ENCODE peak calls at places on chromosomes 6 and 20, in ten cellular contexts. Q is AG20443; S is mucosa of gallbladder; I is head of caudate nucleus; W is LoVo; M is AG08396; O is HuH-7; C is ELR; P is stimulated activated CD4-positive, alpha-beta T cell treated with anti-CD3 and anti-CD28 coated beads, TNF-alpha, amount 100 ng/mL, for 24 hours; T is cardiac muscle cell. R is an unnamed sample.

GRCh38 chr6:22747576-22747975 is 178.2 kb downstream of the HDGFL1 start:
- DNase-seq in I (no peak), O (no peak), C (no peak), W (no peak), Q (no peak), T (no peak), S (no peak), P (no peak), M (no peak), R (no peak)

GRCh38 chr6:132598473-132598872 is 8.9 kb upstream of the TAAR5 start:
- DNase-seq in T (peak; percentile 2), O (peak; percentile 51), P (no peak), S (no peak), Q (peak; percentile 23), I (no peak), W (peak; percentile 35), M (peak; percentile 7), C (peak; percentile 38), R (peak; percentile 59)

GRCh38 chr6:139308284-139308916 is 16.6 kb upstream of the TXLNB start:
- DNase-seq in T (no peak), C (peak; percentile 34), W (no peak), I (no peak), M (no peak), S (no peak), P (no peak), Q (no peak), O (no peak), R (no peak)

GRCh38 chr6:113556775-113557174 is 300.4 kb upstream of the MARCKS start:
- DNase-seq in T (no peak), O (no peak), M (no peak), Q (no peak), C (no peak), W (no peak), I (no peak), P (no peak), S (no peak), R (no peak)

GRCh38 chr6:72691298-72691697 is 69.4 kb downstream of the KCNQ5 start:
- DNase-seq in W (no peak), Q (no peak), I (no peak), P (no peak), C (no peak), S (no peak), T (no peak), M (no peak), O (no peak), R (no peak)

GRCh38 chr6:97712751-97713150 is 429.7 kb upstream of the MMS22L start:
- DNase-seq in P (no peak), O (no peak), I (no peak), T (no peak), C (no peak), M (no peak), Q (no peak), W (no peak), S (no peak), R (no peak)

GRCh38 chr6:51908243-51908642 is 179.2 kb downstream of the PKHD1 start:
- DNase-seq in W (no peak), I (no peak), C (no peak), P (no peak), M (no peak), S (no peak), T (no peak), Q (no peak), O (no peak), R (no peak)

GRCh38 chr6:6590530-6590929 is 2.0 kb downstream of the LY86 start:
- DNase-seq in S (no peak), O (no peak), P (no peak), T (no peak), I (no peak), Q (no peak), W (no peak), C (no peak), M (no peak), R (no peak)

GRCh38 chr20:8094415-8094818 is 37.6 kb upstream of the PLCB1 start:
- DNase-seq in C (no peak), S (peak; percentile 56), O (peak; percentile 18), P (no peak), Q (no peak), T (peak; percentile 97), W (no peak), I (peak; percentile 58), M (no peak), R (no peak)

GRCh38 chr6:34189806-34190503 is 44.1 kb upstream of the GRM4 start:
- DNase-seq in S (no peak), Q (no peak), O (no peak), T (no peak), P (no peak), W (no peak), I (peak; percentile 59), M (peak; percentile 1), C (no peak), R (no peak)

GRCh38 chr6:32092760-32093497 is 16.2 kb downstream of the TNXB start:
- DNase-seq in W (no peak), C (no peak), S (peak; percentile 49), I (peak; percentile 23), M (peak; percentile 71), P (no peak), T (peak; percentile 88), O (no peak), Q (peak; percentile 66), R (no peak)

GRCh38 chr6:115582386-115582785 is 478.3 kb downstream of the FRK start:
- DNase-seq in P (no peak), C (no peak), M (no peak), W (no peak), Q (no peak), S (no peak), T (no peak), O (no peak), I (no peak), R (no peak)

GRCh38 chr6:69988458-69989126 is 122.2 kb downstream of the COL19A1 start:
- DNase-seq in C (no peak), Q (no peak), T (no peak), O (no peak), P (no peak), I (no peak), M (no peak), S (no peak), W (no peak), R (no peak)

GRCh38 chr20:39825950-39826349 is 863.1 kb downstream of the MAFB start:
- DNase-seq in O (no peak), Q (peak; percentile 17), P (no peak), C (peak; percentile 74), W (no peak), I (no peak), T (peak; percentile 24), S (no peak), M (no peak), R (no peak)